ENCODE peak calls at places on chromosomes 1 and 21, in seven cellular contexts. B, S, I, K, D, J and A are unnamed samples.

GRCh38 chr1:48003741-48004503 is 6.7 kb upstream of the TRABD2B start:
- DNase-seq in B (no peak), S (no peak), I (no peak), K (no peak), D (no peak), J (no peak), A (no peak)

GRCh38 chr1:154474802-154475201 is 27.2 kb upstream of the TDRD10 start:
- DNase-seq in B (no peak), S (no peak), I (no peak), K (no peak), D (peak), J (no peak), A (peak)

GRCh38 chr1:219917851-219918466 is 10.4 kb downstream of the SLC30A10 start:
- DNase-seq in B (no peak), S (no peak), I (no peak), K (no peak), D (no peak), J (no peak), A (no peak)

GRCh38 chr1:26493905-26494304 is 21.7 kb downstream of the HMGN2 start:
- DNase-seq in B (no peak), S (no peak), I (no peak), K (no peak), D (no peak), J (no peak), A (no peak)

GRCh38 chr1:66527688-66528087 is 6.3 kb upstream of the SGIP1 start:
- DNase-seq in B (no peak), S (no peak), I (no peak), K (no peak), D (no peak), J (no peak), A (no peak)

GRCh38 chr21:42809171-42809570 is 70.2 kb downstream of the WDR4 start:
- DNase-seq in B (no peak), S (no peak), I (no peak), K (no peak), D (no peak), J (no peak), A (no peak)

GRCh38 chr1:87462894-87463293 is 134.2 kb downstream of the LMO4 start:
- DNase-seq in B (no peak), S (no peak), I (no peak), K (no peak), D (no peak), J (no peak), A (no peak)

GRCh38 chr1:203038217-203038741 is 12.0 kb downstream of the PPFIA4 start:
- DNase-seq in B (no peak), S (peak), I (no peak), K (no peak), D (peak), J (peak), A (no peak)

GRCh38 chr1:227621211-227621610 is 57.9 kb downstream of the ZNF678 start:
- DNase-seq in B (no peak), S (no peak), I (no peak), K (no peak), D (no peak), J (no peak), A (no peak)

GRCh38 chr1:25615172-25615541 is 1.4 kb upstream of the MAN1C1 start:
- DNase-seq in B (no peak), S (no peak), I (no peak), K (no peak), D (no peak), J (no peak), A (no peak)

GRCh38 chr1:211497489-211498045 is 5.6 kb upstream of the RD3 start:
- DNase-seq in B (no peak), S (no peak), I (no peak), K (no peak), D (no peak), J (no peak), A (no peak)

GRCh38 chr1:241603626-241604337 is 36.4 kb downstream of the CHML start:
- DNase-seq in B (no peak), S (no peak), I (no peak), K (no peak), D (peak), J (no peak), A (no peak)

GRCh38 chr1:149848811-149849210 is 50.6 kb upstream of the BOLA1 start:
- DNase-seq in B (no peak), S (no peak), I (no peak), K (no peak), D (no peak), J (no peak), A (no peak)

GRCh38 chr21:14737278-14737677 is 191.2 kb upstream of the SAMSN1 start:
- DNase-seq in B (no peak), S (no peak), I (no peak), K (no peak), D (no peak), J (no peak), A (no peak)

GRCh38 chr1:36161656-36162531 is 5.9 kb downstream of the MAP7D1 start:
- DNase-seq in B (peak), S (no peak), I (peak), K (no peak), D (no peak), J (no peak), A (peak)

GRCh38 chr1:178541829-178542553 is 29.1 kb downstream of the TEX35 start:
- DNase-seq in B (peak), S (no peak), I (peak), K (peak), D (no peak), J (peak), A (no peak)

GRCh38 chr1:162357681-162358266 is 18.9 kb downstream of the SPATA46 start:
- DNase-seq in B (no peak), S (no peak), I (no peak), K (no peak), D (no peak), J (peak), A (no peak)

GRCh38 chr1:204459706-204460105 is 34.9 kb downstream of the PIK3C2B start:
- DNase-seq in B (no peak), S (no peak), I (no peak), K (no peak), D (no peak), J (no peak), A (no peak)